ENCODE peak calls at places on chromosomes 4 and X, in six cellular contexts. Q, I, G, Z, V and P are unnamed samples.

GRCh38 chr4:20287246-20287645 is 35.5 kb downstream of the SLIT2 start:
- DNase-seq in Q (no peak), I (no peak), G (no peak), Z (no peak), V (no peak), P (no peak)

GRCh38 chrX:150688911-150689451 is 4.2 kb upstream of the MTMR1 start:
- DNase-seq in Q (no peak), I (no peak), G (no peak), Z (peak; percentile 88), V (no peak), P (peak; percentile 70)

GRCh38 chr4:79852305-79852730 is 220.7 kb downstream of the ANTXR2 start:
- DNase-seq in Q (no peak), I (no peak), G (no peak), Z (peak; percentile 11), V (no peak), P (no peak)

GRCh38 chr4:105909699-105910340 is 14.5 kb downstream of the NPNT start:
- DNase-seq in Q (no peak), I (no peak), G (no peak), Z (no peak), V (peak; percentile 16), P (peak; percentile 71)

GRCh38 chr4:174365018-174365587 is 81.4 kb downstream of the CEP44 start:
- DNase-seq in Q (peak; percentile 21), I (peak; percentile 63), G (no peak), Z (peak; percentile 25), V (no peak), P (peak; percentile 8)

GRCh38 chrX:45771114-45771513 is 570.4 kb upstream of the DIPK2B start:
- DNase-seq in Q (no peak), I (no peak), G (no peak), Z (peak; percentile 84), V (peak; percentile 4), P (peak; percentile 64)

GRCh38 chrX:153816821-153817220 is 13.5 kb downstream of the PDZD4 start:
- DNase-seq in Q (peak; percentile 51), I (peak; percentile 21), G (no peak), Z (no peak), V (no peak), P (no peak)

GRCh38 chr4:117845270-117845669 is 189.0 kb upstream of the NDST3 start:
- DNase-seq in Q (no peak), I (no peak), G (no peak), Z (no peak), V (no peak), P (no peak)

GRCh38 chrX:69096963-69097362 is 68.3 kb downstream of the PJA1 start:
- DNase-seq in Q (no peak), I (no peak), G (no peak), Z (no peak), V (no peak), P (no peak)

GRCh38 chr4:36328130-36328529 is 46.7 kb downstream of the DTHD1 start:
- DNase-seq in Q (no peak), I (no peak), G (no peak), Z (no peak), V (no peak), P (no peak)

GRCh38 chrX:46683023-46683422 is 75.9 kb downstream of the SLC9A7 start:
- DNase-seq in Q (peak; percentile 19), I (peak; percentile 16), G (no peak), Z (no peak), V (no peak), P (no peak)

GRCh38 chr4:68218044-68218443 is 27.4 kb downstream of the TMPRSS11B start:
- DNase-seq in Q (no peak), I (no peak), G (no peak), Z (peak; percentile 18), V (no peak), P (no peak)

GRCh38 chr4:106444557-106444956 is 76.0 kb upstream of the GIMD1 start:
- DNase-seq in Q (no peak), I (no peak), G (no peak), Z (peak; percentile 46), V (no peak), P (peak; percentile 3)

GRCh38 chr4:124499266-124499665 is 213.3 kb downstream of the ANKRD50 start:
- DNase-seq in Q (no peak), I (no peak), G (no peak), Z (no peak), V (no peak), P (no peak)

GRCh38 chr4:77172336-77172735 is 15.3 kb downstream of the CCNG2 start:
- DNase-seq in Q (no peak), I (no peak), G (no peak), Z (peak; percentile 69), V (no peak), P (peak; percentile 67)

GRCh38 chrX:69133561-69134542 is 31.4 kb downstream of the PJA1 start:
- DNase-seq in Q (peak; percentile 30), I (peak; percentile 50), G (no peak), Z (no peak), V (no peak), P (peak; percentile 46)

GRCh38 chr4:182925298-182925738 is 8.1 kb upstream of the DCTD start:
- DNase-seq in Q (peak; percentile 80), I (peak; percentile 87), G (peak; percentile 29), Z (no peak), V (peak; percentile 20), P (peak; percentile 24)

GRCh38 chr4:38834570-38834969 is 22.0 kb downstream of the TLR6 start:
- DNase-seq in Q (no peak), I (no peak), G (no peak), Z (no peak), V (no peak), P (no peak)

GRCh38 chr4:181176306-181176705 is 1066.9 kb upstream of the TENM3 start:
- DNase-seq in Q (no peak), I (no peak), G (no peak), Z (peak; percentile 34), V (no peak), P (no peak)

GRCh38 chrX:135484636-135485289 is 35.7 kb upstream of the INTS6L start:
- DNase-seq in Q (peak; percentile 40), I (peak; percentile 48), G (no peak), Z (peak; percentile 2), V (peak; percentile 3), P (peak; percentile 11)

GRCh38 chr4:153649572-153649991 is 34.5 kb upstream of the TLR2 start:
- DNase-seq in Q (peak; percentile 8), I (peak; percentile 59), G (no peak), Z (no peak), V (peak; percentile 9), P (no peak)

GRCh38 chrX:101482296-101482695 is 3.0 kb upstream of the ARMCX4 start:
- DNase-seq in Q (no peak), I (no peak), G (no peak), Z (no peak), V (no peak), P (no peak)

GRCh38 chr4:161256716-161257115 is 907.1 kb downstream of the FSTL5 start:
- DNase-seq in Q (peak; percentile 4), I (peak; percentile 44), G (no peak), Z (no peak), V (no peak), P (no peak)

GRCh38 chr4:6338175-6338950 is 68.7 kb downstream of the WFS1 start:
- DNase-seq in Q (peak; percentile 10), I (no peak), G (no peak), Z (no peak), V (no peak), P (no peak)

GRCh38 chrX:129696463-129697155 is 41.9 kb upstream of the APLN start:
- DNase-seq in Q (no peak), I (no peak), G (no peak), Z (no peak), V (no peak), P (no peak)

GRCh38 chr4:159077702-159078495 is 25.0 kb upstream of the RAPGEF2 start:
- DNase-seq in Q (peak; percentile 39), I (peak; percentile 82), G (no peak), Z (no peak), V (no peak), P (peak; percentile 48)